ENCODE peak calls at places on chromosome 16, in seven cellular contexts. A is RWPE1, D is gastrocnemius medialis, R is endothelial cell of umbilical vein, X is endodermal cell, S is HCT116, E is body of pancreas. N is an unnamed sample.

GRCh38 chr16:86520317-86521210 is 10.2 kb downstream of the FOXF1 start:
- DNase-seq in R (no peak), S (no peak), A (no peak), D (no peak), E (no peak), X (no peak), N (peak)

GRCh38 chr16:30112197-30113030 is 923 bp downstream of the GDPD3 start:
- DNase-seq in R (no peak), D (no peak), X (peak), E (peak), A (no peak), S (no peak), N (peak)

GRCh38 chr16:1008085-1008484 is 26.5 kb downstream of the SOX8 start:
- DNase-seq in A (no peak), E (no peak), R (no peak), S (no peak), X (no peak), D (no peak), N (no peak)

GRCh38 chr16:17101646-17102045 is 369.1 kb downstream of the XYLT1 start:
- DNase-seq in S (peak), D (no peak), R (no peak), A (no peak), X (peak), E (no peak), N (peak)

GRCh38 chr16:83852774-83853173 is 45.0 kb downstream of the HSBP1 start:
- DNase-seq in S (no peak), R (no peak), D (no peak), E (no peak), A (no peak), X (no peak), N (no peak)

GRCh38 chr16:8971416-8971815 is 7.7 kb upstream of the USP7 start:
- DNase-seq in A (no peak), D (no peak), S (no peak), X (no peak), E (no peak), R (no peak), N (no peak)

GRCh38 chr16:3774156-3774767 is 56.9 kb upstream of the TRAP1 start:
- DNase-seq in E (peak), D (peak), S (no peak), R (no peak), X (no peak), A (no peak), N (peak)

GRCh38 chr16:83942815-83943515 is 10.1 kb upstream of the OSGIN1 start:
- DNase-seq in S (no peak), D (no peak), A (no peak), X (no peak), E (peak), R (no peak), N (no peak)

GRCh38 chr16:73878616-73879015 is 418.0 kb upstream of the PSMD7 start:
- DNase-seq in A (peak), X (no peak), E (peak), D (no peak), S (peak), R (peak), N (peak)

GRCh38 chr16:61323456-61323855 is 712.8 kb downstream of the CDH8 start:
- DNase-seq in S (no peak), X (no peak), D (no peak), R (no peak), E (no peak), A (peak), N (no peak)

GRCh38 chr16:29804455-29805231 is 1.7 kb upstream of the MAZ start:
- DNase-seq in E (peak), R (peak), A (no peak), X (peak), D (no peak), S (no peak), N (no peak)

GRCh38 chr16:75265911-75266701 is 14.7 kb upstream of the BCAR1 start:
- DNase-seq in D (peak), E (peak), A (peak), X (peak), S (no peak), R (peak), N (peak)

GRCh38 chr16:9042533-9042932 is 48.9 kb upstream of the HAPSTR1 start:
- DNase-seq in A (no peak), X (peak), D (no peak), R (no peak), E (no peak), S (no peak), N (no peak)

GRCh38 chr16:4613636-4614570 is 785 bp downstream of the UBALD1 start:
- DNase-seq in A (no peak), R (peak), D (no peak), X (peak), E (peak), S (no peak), N (peak)

GRCh38 chr16:3690991-3691720 is 26.2 kb downstream of the TRAP1 start:
- DNase-seq in X (no peak), S (no peak), E (no peak), A (no peak), D (peak), R (no peak), N (no peak)

GRCh38 chr16:81451753-81452680 is 7.4 kb downstream of the CMIP start:
- DNase-seq in R (no peak), D (peak), X (peak), E (peak), S (no peak), A (no peak), N (peak)
- H3K27ac ChIP-seq in R (no peak), D (peak), X (no peak), E (no peak), S (no peak), A (peak), N (no peak)

GRCh38 chr16:89420204-89420603 is 70.2 kb downstream of the ANKRD11 start:
- DNase-seq in A (no peak), R (no peak), D (no peak), X (no peak), S (no peak), E (no peak), N (no peak)

GRCh38 chr16:89422527-89422904 is 67.8 kb downstream of the ANKRD11 start:
- DNase-seq in S (no peak), X (no peak), D (peak), R (peak), E (no peak), A (no peak), N (peak)

GRCh38 chr16:89423709-89424260 is 66.6 kb downstream of the ANKRD11 start:
- DNase-seq in E (no peak), S (no peak), D (no peak), X (no peak), R (no peak), A (no peak), N (no peak)

GRCh38 chr16:89425523-89425922 is 64.8 kb downstream of the ANKRD11 start:
- DNase-seq in D (no peak), S (no peak), R (no peak), X (no peak), A (no peak), E (no peak), N (no peak)

DNA sequence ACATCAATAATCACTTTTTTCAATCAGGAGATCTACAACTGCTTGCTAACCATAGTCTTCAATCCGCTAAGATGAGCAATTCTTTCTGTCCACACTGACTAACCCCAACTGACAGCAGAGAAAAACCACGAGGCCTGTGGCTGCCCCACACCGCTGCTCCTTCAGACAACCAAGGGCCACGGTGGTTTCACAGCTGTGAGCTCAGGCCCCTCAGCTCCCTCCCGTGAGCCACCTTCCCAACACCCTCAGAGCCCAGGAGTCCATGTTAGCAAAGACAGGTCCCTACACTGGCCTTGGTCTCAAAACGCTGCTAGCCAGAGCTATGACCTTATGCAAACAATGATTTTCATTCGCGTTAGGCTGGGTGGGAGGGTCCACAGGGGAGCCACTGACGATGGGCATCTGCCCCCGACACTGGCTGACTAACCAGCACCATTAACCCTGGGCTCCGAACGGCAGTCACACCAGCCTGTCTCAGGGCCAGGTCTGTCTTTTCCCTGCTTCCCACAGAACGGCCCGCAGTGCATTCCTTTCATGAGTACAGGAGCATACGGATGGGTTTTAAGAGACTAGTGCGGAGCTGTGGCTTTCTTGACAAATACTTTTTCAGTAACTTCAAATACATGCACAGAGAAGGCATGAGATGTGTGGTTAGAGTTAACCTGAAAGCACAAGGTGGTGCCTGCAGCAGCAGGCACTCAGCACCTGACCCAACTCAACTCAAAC is 67.3 kb downstream of the ANKRD11 start:
- DNase-seq in D (no peak), X (no peak), S (no peak), A (no peak), E (no peak), R (no peak), N (peak)
- H3K27ac ChIP-seq in D (peak), X (no peak), S (no peak), A (peak), E (no peak), R (peak), N (peak)

GRCh38 chr16:82452002-82452741 is 174.6 kb upstream of the CDH13 start:
- DNase-seq in S (no peak), A (no peak), D (no peak), X (no peak), E (no peak), R (no peak), N (no peak)

GRCh38 chr16:82451449-82451848 is 175.3 kb upstream of the CDH13 start:
- DNase-seq in E (no peak), S (no peak), D (no peak), A (no peak), X (no peak), R (no peak), N (no peak)

GRCh38 chr16:82456683-82457082 is 170.1 kb upstream of the CDH13 start:
- DNase-seq in X (peak), D (no peak), S (peak), R (peak), E (peak), A (peak), N (peak)

GRCh38 chr16:82454152-82454551 is 172.6 kb upstream of the CDH13 start:
- DNase-seq in E (no peak), S (no peak), A (no peak), D (no peak), R (no peak), X (no peak), N (no peak)

GRCh38 chr16:82454566-82454965 is 172.2 kb upstream of the CDH13 start:
- DNase-seq in R (no peak), D (no peak), S (no peak), A (no peak), X (no peak), E (no peak), N (no peak)
- H3K27ac ChIP-seq in R (no peak), D (no peak), S (no peak), A (no peak), X (no peak), E (no peak), N (no peak)

DNA sequence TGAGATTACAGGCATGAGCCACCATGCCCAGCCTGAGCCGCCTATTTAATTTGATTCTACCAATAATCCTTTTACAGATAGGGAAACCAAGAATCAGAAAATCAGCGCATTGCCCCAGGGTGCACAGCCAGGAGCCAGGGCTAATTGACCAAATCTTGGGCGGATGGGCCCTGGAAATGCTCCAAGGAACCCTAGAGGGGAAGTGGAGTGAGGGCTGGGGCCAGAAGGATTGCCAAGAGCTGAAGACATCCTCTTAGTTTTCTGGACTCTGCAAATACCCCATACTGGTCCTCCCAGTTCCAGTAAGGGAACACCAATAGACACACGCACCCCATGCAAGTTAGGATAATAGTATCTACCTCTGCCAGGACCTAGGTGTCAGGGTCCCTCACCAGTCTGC is 3.8 kb downstream of the FHOD1 start:
- DNase-seq in S (no peak), D (no peak), E (peak), R (no peak), X (no peak), A (no peak), N (no peak)
- H3K27ac ChIP-seq in S (peak), D (peak), E (no peak), R (peak), X (no peak), A (peak), N (peak)

DNA sequence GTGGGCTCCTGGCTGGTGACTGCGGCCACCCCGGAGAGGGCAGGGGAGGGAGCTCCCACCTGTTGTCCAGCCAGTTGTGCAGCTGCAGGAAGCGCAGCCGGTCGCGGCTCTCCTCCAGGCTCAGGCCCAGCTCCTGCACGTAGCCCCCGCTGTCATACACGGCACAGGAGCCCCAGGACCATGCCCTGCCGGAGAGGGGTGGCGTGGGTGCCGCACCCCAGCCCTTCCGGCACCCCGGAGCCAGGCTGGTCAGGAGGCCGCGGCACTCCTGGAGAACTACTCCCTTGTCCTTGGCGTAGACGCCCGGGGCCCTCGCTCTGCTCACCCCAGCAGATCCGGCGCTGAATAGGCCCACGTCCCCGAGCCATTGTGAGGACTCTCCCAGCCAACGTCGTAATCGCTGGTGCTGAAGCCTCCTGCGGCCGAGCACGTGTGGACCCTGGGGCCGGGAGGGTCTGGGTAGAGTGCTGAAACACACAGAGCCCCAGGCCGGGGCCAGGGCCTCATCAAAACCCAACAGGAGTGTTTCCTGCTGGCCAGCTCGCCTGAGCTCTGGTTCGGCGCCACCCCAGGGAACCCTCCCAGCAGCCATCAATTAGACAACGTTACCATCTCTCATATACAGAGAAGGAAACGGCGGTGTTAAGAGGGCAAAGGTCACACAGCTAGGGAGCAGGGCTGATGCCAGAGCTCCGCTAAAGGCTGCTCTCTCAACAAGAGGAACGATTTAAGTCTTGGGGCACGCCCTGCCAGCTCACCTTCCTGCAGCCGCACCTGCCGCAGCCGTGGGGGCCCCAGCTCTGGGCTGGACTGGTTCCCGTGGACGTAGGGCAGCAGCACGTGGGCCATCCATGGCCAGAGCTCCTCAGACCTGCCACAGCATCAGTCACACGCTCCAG is 43.7 kb downstream of the PKD1 start:
- DNase-seq in X (peak), A (no peak), R (no peak), D (no peak), S (no peak), E (no peak), N (no peak)
- H3K27ac ChIP-seq in X (no peak), A (peak), R (no peak), D (peak), S (peak), E (no peak), N (no peak)